ENCODE peak calls at places on chromosomes 5 and 9, in five cellular contexts. E is ascending aorta; T is NCI-H1092; Q is activated CD4-positive, alpha-beta T cell treated with anti-CD3 and anti-CD28 coated beads for 48 hours; H is GM13977. R is an unnamed sample.

GRCh38 chr9:106945727-106946690 is 83.0 kb downstream of the ZNF462 start:
- DNase-seq in E (no peak), T (no peak), Q (no peak), H (no peak), R (no peak)

GRCh38 chr9:31700252-31701045 is 684.0 kb upstream of the ACO1 start:
- DNase-seq in E (no peak), T (no peak), Q (peak), H (no peak), R (no peak)

GRCh38 chr5:10333154-10334006 is 20.1 kb upstream of the MARCHF6 start:
- DNase-seq in E (no peak), T (no peak), Q (peak), H (peak), R (peak)

GRCh38 chr5:2704111-2704510 is 47.4 kb downstream of the IRX2 start:
- DNase-seq in E (no peak), T (no peak), Q (no peak), H (no peak), R (no peak)

GRCh38 chr9:15293727-15294405 is 13.2 kb downstream of the TTC39B start:
- DNase-seq in E (no peak), T (no peak), Q (no peak), H (no peak), R (no peak)

GRCh38 chr5:139982157-139982974 is 60.7 kb downstream of the NRG2 start:
- DNase-seq in E (no peak), T (no peak), Q (no peak), H (no peak), R (no peak)

GRCh38 chr5:112070022-112070421 is 313.0 kb upstream of the NREP start:
- DNase-seq in E (no peak), T (no peak), Q (no peak), H (no peak), R (no peak)

GRCh38 chr5:72324186-72324825 is 4.1 kb downstream of the PTCD2 start:
- DNase-seq in E (no peak), T (no peak), Q (no peak), H (no peak), R (peak)

GRCh38 chr5:16776611-16777251 is 159.4 kb downstream of the MYO10 start:
- DNase-seq in E (no peak), T (peak), Q (no peak), H (no peak), R (no peak)

GRCh38 chr9:77785341-77785740 is 137.2 kb upstream of the GNA14 start:
- DNase-seq in E (no peak), T (no peak), Q (no peak), H (no peak), R (no peak)

GRCh38 chr5:1090538-1090937 is 21.3 kb downstream of the SLC12A7 start:
- DNase-seq in E (no peak), T (no peak), Q (no peak), H (no peak), R (peak)

GRCh38 chr5:102815084-102815483 is 60.0 kb downstream of the PAM start:
- DNase-seq in E (no peak), T (no peak), Q (no peak), H (no peak), R (no peak)

GRCh38 chr9:85290019-85290418 is 451.7 kb downstream of the AGTPBP1 start:
- DNase-seq in E (no peak), T (no peak), Q (peak), H (no peak), R (no peak)

R was measured in MG63.